ENCODE peak calls at places on chromosomes 13 and 19, in six cellular contexts. One of them, this sample, is unnamed.

GRCh38 chr19:10173527-10173926 is 21.2 kb downstream of the DNMT1 start:
- DNase-seq in keratinocyte: no peak
- DNase-seq in astrocyte: peak
- DNase-seq in IMR-90: peak
- DNase-seq in fibroblast of lung: peak
- DNase-seq in OCI-LY7: no peak
- DNase-seq in this sample: no peak

GRCh38 chr13:53821632-53822031 is 793.0 kb downstream of the OLFM4 start:
- DNase-seq in keratinocyte: no peak
- DNase-seq in astrocyte: no peak
- DNase-seq in IMR-90: no peak
- DNase-seq in fibroblast of lung: no peak
- DNase-seq in OCI-LY7: no peak
- DNase-seq in this sample: no peak

GRCh38 chr19:52351512-52351911 is 15.5 kb downstream of the ZNF610 start:
- DNase-seq in keratinocyte: no peak
- DNase-seq in astrocyte: no peak
- DNase-seq in IMR-90: no peak
- DNase-seq in fibroblast of lung: no peak
- DNase-seq in OCI-LY7: peak
- DNase-seq in this sample: peak

GRCh38 chr13:23918208-23918607 is 20.9 kb upstream of the C1QTNF9B start:
- DNase-seq in keratinocyte: no peak
- DNase-seq in astrocyte: peak
- DNase-seq in IMR-90: peak
- DNase-seq in fibroblast of lung: peak
- DNase-seq in OCI-LY7: no peak
- DNase-seq in this sample: no peak

GRCh38 chr13:109704771-109705628 is 81.4 kb downstream of the IRS2 start:
- DNase-seq in keratinocyte: peak
- DNase-seq in astrocyte: no peak
- DNase-seq in IMR-90: no peak
- DNase-seq in fibroblast of lung: no peak
- DNase-seq in OCI-LY7: no peak
- DNase-seq in this sample: no peak

GRCh38 chr13:59690857-59691500 is 472.7 kb downstream of the DIAPH3 start:
- DNase-seq in keratinocyte: no peak
- DNase-seq in astrocyte: peak
- DNase-seq in IMR-90: no peak
- DNase-seq in fibroblast of lung: peak
- DNase-seq in OCI-LY7: no peak
- DNase-seq in this sample: no peak

GRCh38 chr13:26482451-26483197 is 74.9 kb upstream of the WASF3 start:
- DNase-seq in keratinocyte: no peak
- DNase-seq in astrocyte: peak
- DNase-seq in IMR-90: peak
- DNase-seq in fibroblast of lung: peak
- DNase-seq in OCI-LY7: peak
- DNase-seq in this sample: peak

GRCh38 chr19:10677796-10678195 is 23.4 kb upstream of the QTRT1 start:
- DNase-seq in keratinocyte: no peak
- DNase-seq in astrocyte: no peak
- DNase-seq in IMR-90: no peak
- DNase-seq in fibroblast of lung: no peak
- DNase-seq in OCI-LY7: no peak
- DNase-seq in this sample: no peak

GRCh38 chr19:29323972-29324680 is 111.2 kb upstream of the UQCRFS1 start:
- DNase-seq in keratinocyte: no peak
- DNase-seq in astrocyte: no peak
- DNase-seq in IMR-90: no peak
- DNase-seq in fibroblast of lung: no peak
- DNase-seq in OCI-LY7: no peak
- DNase-seq in this sample: peak

GRCh38 chr13:32650705-32651311 is 64.6 kb downstream of the PDS5B start:
- DNase-seq in keratinocyte: no peak
- DNase-seq in astrocyte: peak
- DNase-seq in IMR-90: peak
- DNase-seq in fibroblast of lung: peak
- DNase-seq in OCI-LY7: peak
- DNase-seq in this sample: peak

GRCh38 chr13:36275190-36276002 is 22.2 kb downstream of the CCDC169 start:
- DNase-seq in keratinocyte: no peak
- DNase-seq in astrocyte: peak
- DNase-seq in IMR-90: peak
- DNase-seq in fibroblast of lung: peak
- DNase-seq in OCI-LY7: peak
- DNase-seq in this sample: peak

GRCh38 chr13:34035676-34036325 is 217.9 kb downstream of the RFC3 start:
- DNase-seq in keratinocyte: no peak
- DNase-seq in astrocyte: no peak
- DNase-seq in IMR-90: no peak
- DNase-seq in fibroblast of lung: peak
- DNase-seq in OCI-LY7: no peak
- DNase-seq in this sample: no peak

GRCh38 chr19:51891193-51891747 is 3.5 kb upstream of the ZNF577 start:
- DNase-seq in keratinocyte: no peak
- DNase-seq in astrocyte: no peak
- DNase-seq in IMR-90: no peak
- DNase-seq in fibroblast of lung: no peak
- DNase-seq in OCI-LY7: no peak
- DNase-seq in this sample: no peak

GRCh38 chr19:13428352-13428751 is 77.9 kb downstream of the CACNA1A start:
- DNase-seq in keratinocyte: no peak
- DNase-seq in astrocyte: no peak
- DNase-seq in IMR-90: peak
- DNase-seq in fibroblast of lung: peak
- DNase-seq in OCI-LY7: peak
- DNase-seq in this sample: peak

GRCh38 chr19:4029247-4029614 is 21.7 kb downstream of the PIAS4 start:
- DNase-seq in keratinocyte: no peak
- DNase-seq in astrocyte: no peak
- DNase-seq in IMR-90: no peak
- DNase-seq in fibroblast of lung: no peak
- DNase-seq in OCI-LY7: no peak
- DNase-seq in this sample: no peak

GRCh38 chr13:99721606-99722384 is 220.5 kb downstream of the TM9SF2 start:
- DNase-seq in keratinocyte: no peak
- DNase-seq in astrocyte: no peak
- DNase-seq in IMR-90: no peak
- DNase-seq in fibroblast of lung: peak
- DNase-seq in OCI-LY7: no peak
- DNase-seq in this sample: peak

GRCh38 chr19:1747285-1748114 is 5.8 kb upstream of the ONECUT3 start:
- DNase-seq in keratinocyte: peak
- DNase-seq in astrocyte: peak
- DNase-seq in IMR-90: peak
- DNase-seq in fibroblast of lung: peak
- DNase-seq in OCI-LY7: no peak
- DNase-seq in this sample: no peak

GRCh38 chr13:59391696-59392095 is 772.0 kb downstream of the DIAPH3 start:
- DNase-seq in keratinocyte: no peak
- DNase-seq in astrocyte: peak
- DNase-seq in IMR-90: peak
- DNase-seq in fibroblast of lung: peak
- DNase-seq in OCI-LY7: peak
- DNase-seq in this sample: peak

GRCh38 chr19:2329162-2329505 is 650 bp downstream of the SPPL2B start:
- DNase-seq in keratinocyte: no peak
- DNase-seq in astrocyte: no peak
- DNase-seq in IMR-90: no peak
- DNase-seq in fibroblast of lung: no peak
- DNase-seq in OCI-LY7: no peak
- DNase-seq in this sample: peak

GRCh38 chr13:27182844-27183497 is 11.4 kb upstream of the USP12 start:
- DNase-seq in keratinocyte: no peak
- DNase-seq in astrocyte: peak
- DNase-seq in IMR-90: peak
- DNase-seq in fibroblast of lung: peak
- DNase-seq in OCI-LY7: no peak
- DNase-seq in this sample: no peak

GRCh38 chr13:88925954-88926353 is 1254.8 kb downstream of the SLITRK5 start:
- DNase-seq in keratinocyte: no peak
- DNase-seq in astrocyte: no peak
- DNase-seq in IMR-90: no peak
- DNase-seq in fibroblast of lung: no peak
- DNase-seq in OCI-LY7: no peak
- DNase-seq in this sample: no peak

GRCh38 chr13:78603240-78603947 is at the start of gene POU4F1:
- DNase-seq in keratinocyte: peak
- DNase-seq in astrocyte: no peak
- DNase-seq in IMR-90: peak
- DNase-seq in fibroblast of lung: peak
- DNase-seq in OCI-LY7: peak
- DNase-seq in this sample: no peak

GRCh38 chr19:19826875-19827274 is 5.3 kb upstream of the ZNF506 start:
- DNase-seq in keratinocyte: no peak
- DNase-seq in astrocyte: no peak
- DNase-seq in IMR-90: no peak
- DNase-seq in fibroblast of lung: no peak
- DNase-seq in OCI-LY7: no peak
- DNase-seq in this sample: no peak

GRCh38 chr19:38455031-38455430 is 21.5 kb downstream of the RYR1 start:
- DNase-seq in keratinocyte: no peak
- DNase-seq in astrocyte: peak
- DNase-seq in IMR-90: peak
- DNase-seq in fibroblast of lung: peak
- DNase-seq in OCI-LY7: peak
- DNase-seq in this sample: peak

GRCh38 chr19:1220452-1221037 is 15.0 kb downstream of the STK11 start:
- DNase-seq in keratinocyte: no peak
- DNase-seq in astrocyte: no peak
- DNase-seq in IMR-90: no peak
- DNase-seq in fibroblast of lung: no peak
- DNase-seq in OCI-LY7: peak
- DNase-seq in this sample: peak

GRCh38 chr13:102183509-102184182 is 218.2 kb downstream of the FGF14 start:
- DNase-seq in keratinocyte: no peak
- DNase-seq in astrocyte: no peak
- DNase-seq in IMR-90: no peak
- DNase-seq in fibroblast of lung: no peak
- DNase-seq in OCI-LY7: no peak
- DNase-seq in this sample: no peak

GRCh38 chr13:112446867-112447266 is 70.7 kb downstream of the SPACA7 start:
- DNase-seq in keratinocyte: no peak
- DNase-seq in astrocyte: no peak
- DNase-seq in IMR-90: no peak
- DNase-seq in fibroblast of lung: no peak
- DNase-seq in OCI-LY7: no peak
- DNase-seq in this sample: no peak

GRCh38 chr19:50794778-50795664 is 4.8 kb downstream of the ACP4 start:
- DNase-seq in keratinocyte: no peak
- DNase-seq in astrocyte: no peak
- DNase-seq in IMR-90: no peak
- DNase-seq in fibroblast of lung: no peak
- DNase-seq in OCI-LY7: peak
- DNase-seq in this sample: peak

DNA sequence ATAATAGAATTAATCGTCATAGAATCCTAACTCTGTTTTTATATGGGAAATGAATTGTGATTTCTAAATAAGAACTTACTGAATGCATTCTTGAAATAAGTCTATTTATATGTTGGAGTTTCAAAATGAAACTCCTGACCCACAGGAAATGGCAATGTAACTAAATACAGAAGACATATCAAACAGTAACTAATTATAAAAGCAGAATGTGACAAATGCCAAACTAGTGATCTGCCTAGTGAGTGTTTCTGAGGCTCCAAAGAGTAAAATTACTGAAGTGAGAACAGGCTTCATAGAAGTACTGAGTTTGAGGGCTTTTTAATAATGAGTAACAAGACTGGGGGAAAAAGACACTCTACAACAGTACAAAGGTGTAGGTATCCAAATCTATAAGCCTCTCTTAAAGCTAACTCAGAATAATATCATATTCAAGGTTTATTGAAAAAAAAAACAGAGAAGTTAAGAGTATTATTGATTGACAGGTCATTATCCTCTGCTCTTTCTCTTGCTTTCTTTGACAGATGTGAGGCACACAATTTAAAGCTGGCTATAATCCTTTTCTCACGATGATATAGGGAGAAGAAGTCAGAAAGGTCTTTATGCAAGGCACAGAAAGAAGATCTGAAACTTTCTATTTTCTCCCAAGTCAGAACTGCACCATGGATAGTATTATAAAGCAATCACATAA is 17.4 kb upstream of the ATXN8OS start:
- DNase-seq in keratinocyte: no peak
- DNase-seq in astrocyte: no peak
- DNase-seq in IMR-90: no peak
- DNase-seq in fibroblast of lung: no peak
- DNase-seq in OCI-LY7: no peak
- DNase-seq in this sample: no peak
- H2AFZ ChIP-seq in keratinocyte: no peak
- H2AFZ ChIP-seq in astrocyte: no peak
- H2AFZ ChIP-seq in IMR-90: no peak
- H2AFZ ChIP-seq in fibroblast of lung: no peak
- H2AFZ ChIP-seq in OCI-LY7: no peak
- H2AFZ ChIP-seq in this sample: no peak

GRCh38 chr13:48531416-48532145 is 1.3 kb downstream of the RCBTB2 start:
- DNase-seq in keratinocyte: no peak
- DNase-seq in astrocyte: peak
- DNase-seq in IMR-90: no peak
- DNase-seq in fibroblast of lung: no peak
- DNase-seq in OCI-LY7: peak
- DNase-seq in this sample: peak

GRCh38 chr13:48532473-48533206 is at the start of gene RCBTB2:
- DNase-seq in keratinocyte: peak
- DNase-seq in astrocyte: peak
- DNase-seq in IMR-90: peak
- DNase-seq in fibroblast of lung: peak
- DNase-seq in OCI-LY7: peak
- DNase-seq in this sample: peak

GRCh38 chr13:48532146-48532472 is 771 bp downstream of the RCBTB2 start:
- DNase-seq in keratinocyte: no peak
- DNase-seq in astrocyte: peak
- DNase-seq in IMR-90: peak
- DNase-seq in fibroblast of lung: peak
- DNase-seq in OCI-LY7: no peak
- DNase-seq in this sample: no peak

GRCh38 chr13:48528720-48529119 is 4.2 kb downstream of the RCBTB2 start:
- DNase-seq in keratinocyte: no peak
- DNase-seq in astrocyte: no peak
- DNase-seq in IMR-90: no peak
- DNase-seq in fibroblast of lung: no peak
- DNase-seq in OCI-LY7: no peak
- DNase-seq in this sample: no peak

GRCh38 chr13:48530833-48531232 is 2.0 kb downstream of the RCBTB2 start:
- DNase-seq in keratinocyte: no peak
- DNase-seq in astrocyte: no peak
- DNase-seq in IMR-90: no peak
- DNase-seq in fibroblast of lung: no peak
- DNase-seq in OCI-LY7: peak
- DNase-seq in this sample: peak
- H3K4me3 ChIP-seq in keratinocyte: no peak
- H3K4me3 ChIP-seq in astrocyte: no peak
- H3K4me3 ChIP-seq in IMR-90: no peak
- H3K4me3 ChIP-seq in fibroblast of lung: no peak
- H3K4me3 ChIP-seq in OCI-LY7: peak
- H3K4me3 ChIP-seq in this sample: peak

GRCh38 chr19:49788857-49789256 is 22.1 kb downstream of the AP2A1 start:
- DNase-seq in keratinocyte: no peak
- DNase-seq in astrocyte: no peak
- DNase-seq in IMR-90: no peak
- DNase-seq in fibroblast of lung: no peak
- DNase-seq in OCI-LY7: no peak
- DNase-seq in this sample: no peak
- H2AFZ ChIP-seq in keratinocyte: no peak
- H2AFZ ChIP-seq in astrocyte: no peak
- H2AFZ ChIP-seq in IMR-90: no peak
- H2AFZ ChIP-seq in fibroblast of lung: no peak
- H2AFZ ChIP-seq in OCI-LY7: no peak
- H2AFZ ChIP-seq in this sample: no peak

GRCh38 chr13:97249797-97250495 is 27.8 kb downstream of the MBNL2 start:
- DNase-seq in keratinocyte: no peak
- DNase-seq in astrocyte: no peak
- DNase-seq in IMR-90: no peak
- DNase-seq in fibroblast of lung: no peak
- DNase-seq in OCI-LY7: no peak
- DNase-seq in this sample: no peak
- H3K4me3 ChIP-seq in keratinocyte: no peak
- H3K4me3 ChIP-seq in astrocyte: no peak
- H3K4me3 ChIP-seq in IMR-90: peak
- H3K4me3 ChIP-seq in fibroblast of lung: peak
- H3K4me3 ChIP-seq in OCI-LY7: no peak
- H3K4me3 ChIP-seq in this sample: no peak

This sample was measured in Karpas-422.